ENCODE peak calls at places on chromosomes 7 and 10, in six cellular contexts. G, S, F, A, K and C are unnamed samples.

GRCh38 chr7:116030626-116031276 is at the start of gene TFEC:
- DNase-seq in G (no peak), S (no peak), F (no peak), A (no peak), K (no peak), C (no peak)

GRCh38 chr10:110056822-110057221 is 49.0 kb downstream of the ADD3 start:
- DNase-seq in G (no peak), S (no peak), F (no peak), A (no peak), K (no peak), C (no peak)

GRCh38 chr7:39265912-39266591 is 288.3 kb downstream of the POU6F2 start:
- DNase-seq in G (no peak), S (no peak), F (no peak), A (no peak), K (no peak), C (no peak)

GRCh38 chr10:118013078-118013568 is 33.6 kb downstream of the RAB11FIP2 start:
- DNase-seq in G (no peak), S (no peak), F (no peak), A (no peak), K (no peak), C (no peak)

GRCh38 chr7:159107052-159107892 is 37.4 kb downstream of the VIPR2 start:
- DNase-seq in G (peak), S (no peak), F (no peak), A (peak), K (no peak), C (no peak)

GRCh38 chr7:5629941-5630340 is 151.5 kb downstream of the RNF216 start:
- DNase-seq in G (no peak), S (no peak), F (peak), A (peak), K (no peak), C (no peak)

GRCh38 chr10:79424221-79425073 is 21.0 kb downstream of the ZCCHC24 start:
- DNase-seq in G (peak), S (no peak), F (no peak), A (peak), K (peak), C (no peak)

GRCh38 chr7:47483604-47484273 is 98.2 kb downstream of the TNS3 start:
- DNase-seq in G (peak), S (no peak), F (no peak), A (no peak), K (no peak), C (no peak)

GRCh38 chr10:90167174-90168064 is 466.0 kb downstream of the KIF20B start:
- DNase-seq in G (no peak), S (no peak), F (no peak), A (no peak), K (no peak), C (no peak)

GRCh38 chr10:84329094-84329611 is 764 bp downstream of the CCSER2 start:
- DNase-seq in G (no peak), S (no peak), F (peak), A (no peak), K (no peak), C (no peak)

GRCh38 chr10:72275351-72276012 is 1.8 kb downstream of the DDIT4 start:
- DNase-seq in G (no peak), S (no peak), F (peak), A (no peak), K (peak), C (no peak)